ENCODE peak calls at places on chromosomes 12 and 14, in four cellular contexts. B is neural progenitor cell, S is WTC11, A is activated B cell treated with CpG ODN at 0.5 μM for 24 hours. I is an unnamed sample.

GRCh38 chr14:56794557-56795283 is 15.6 kb downstream of the OTX2 start:
- DNase-seq in B (peak; percentile 69), S (peak; percentile 50), A (no peak), I (no peak)

GRCh38 chr12:124698998-124699305 is 131.5 kb upstream of the NCOR2 start:
- DNase-seq in B (no peak), S (no peak), A (no peak), I (no peak)

GRCh38 chr14:98133806-98134205 is 1138.2 kb downstream of the BCL11B start:
- DNase-seq in B (no peak), S (no peak), A (no peak), I (peak; percentile 53)

GRCh38 chr12:20214286-20214685 is 154.1 kb upstream of the PDE3A start:
- DNase-seq in B (no peak), S (no peak), A (no peak), I (peak; percentile 13)

GRCh38 chr14:94045563-94046345 is 19.6 kb downstream of the OTUB2 start:
- DNase-seq in B (no peak), S (no peak), A (no peak), I (no peak)

GRCh38 chr12:49111206-49111605 is 559 bp upstream of the LMBR1L start:
- DNase-seq in B (no peak), S (no peak), A (no peak), I (no peak)

GRCh38 chr12:96136129-96136528 is 58.0 kb upstream of the ELK3 start:
- DNase-seq in B (no peak), S (no peak), A (no peak), I (peak; percentile 7)

GRCh38 chr12:131672941-131673330 is 38.0 kb upstream of the SFSWAP start:
- DNase-seq in B (no peak), S (no peak), A (no peak), I (no peak)

GRCh38 chr14:81313200-81313599 is 86.9 kb downstream of the STON2 start:
- DNase-seq in B (no peak), S (no peak), A (no peak), I (no peak)

GRCh38 chr14:103854822-103855733 is 7.7 kb upstream of the PPP1R13B start:
- DNase-seq in B (peak; percentile 52), S (peak; percentile 75), A (no peak), I (peak; percentile 55)

GRCh38 chr12:112198120-112198733 is 72.9 kb downstream of the TRAFD1 start:
- DNase-seq in B (peak; percentile 85), S (peak; percentile 87), A (peak; percentile 24), I (peak; percentile 62)

GRCh38 chr12:53413485-53414215 is 10.0 kb upstream of the AMHR2 start:
- DNase-seq in B (peak; percentile 73), S (no peak), A (no peak), I (no peak)

GRCh38 chr12:121538699-121539061 is 42.1 kb downstream of the KDM2B start:
- DNase-seq in B (no peak), S (peak; percentile 38), A (no peak), I (peak; percentile 27)

GRCh38 chr14:102629700-102630365 is 37.4 kb downstream of the RCOR1 start:
- DNase-seq in B (peak; percentile 21), S (no peak), A (no peak), I (no peak)

GRCh38 chr14:90608281-90608680 is 207.9 kb downstream of the TTC7B start:
- DNase-seq in B (no peak), S (no peak), A (no peak), I (no peak)

GRCh38 chr14:104843442-104844305 is 21.4 kb upstream of the CEP170B start:
- DNase-seq in B (peak; percentile 89), S (peak; percentile 77), A (no peak), I (no peak)

DNA sequence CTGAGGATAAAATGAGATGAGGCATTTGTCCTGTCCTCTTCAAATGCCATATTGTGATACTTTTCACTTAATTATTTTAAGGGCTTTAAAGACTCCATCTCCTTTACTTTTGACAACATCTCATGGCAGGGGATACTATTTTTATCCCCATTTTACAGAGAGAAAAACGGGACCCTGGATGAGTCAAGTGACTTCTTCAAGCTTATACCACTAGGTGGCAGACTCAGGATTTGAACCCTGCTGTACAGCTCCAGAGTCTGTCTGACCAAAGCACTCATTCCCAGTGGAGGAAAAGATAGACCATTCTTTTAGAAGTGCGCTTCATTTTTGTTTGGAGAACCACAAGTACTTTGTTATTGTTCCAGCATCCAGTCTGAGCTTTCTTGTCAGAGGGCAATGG is 1.7 kb upstream of the SMOC1 start:
- DNase-seq in B (peak; percentile 65), S (no peak), A (no peak), I (peak; percentile 62)
- TF ChIP-seq CTCF in B (peak; percentile 75), S (peak; percentile 45), A (no peak), I (peak; percentile 59)

DNA sequence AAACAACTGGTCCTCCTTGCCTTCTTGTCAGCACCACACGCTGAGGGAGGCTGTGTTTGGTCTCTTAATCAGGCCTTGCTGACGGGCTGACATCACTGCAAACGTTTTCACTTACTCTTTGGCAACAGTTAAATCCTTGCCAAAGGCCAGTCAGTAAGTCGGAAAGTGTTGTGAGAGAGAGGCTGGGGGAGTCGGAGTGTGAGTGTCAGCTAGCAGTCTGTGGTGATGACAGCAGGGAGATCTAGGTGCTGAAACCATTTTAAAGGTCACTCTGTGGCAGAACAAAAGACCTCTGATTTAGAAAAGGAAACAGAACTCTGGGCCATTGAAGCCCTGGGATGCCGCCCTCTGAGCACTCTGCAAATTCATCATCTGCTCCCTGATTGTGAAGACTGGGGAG is 143.5 kb downstream of the PAX9 start:
- DNase-seq in B (peak; percentile 40), S (no peak), A (no peak), I (no peak)
- TF ChIP-seq CTCF in B (no peak), S (no peak), A (no peak), I (no peak)

GRCh38 chr12:69880566-69880965 is 55.5 kb downstream of the MYRFL start:
- DNase-seq in B (peak; percentile 38), S (no peak), A (no peak), I (peak; percentile 13)
- TF ChIP-seq CTCF in B (peak; percentile 35), S (no peak), A (no peak), I (no peak)

DNA sequence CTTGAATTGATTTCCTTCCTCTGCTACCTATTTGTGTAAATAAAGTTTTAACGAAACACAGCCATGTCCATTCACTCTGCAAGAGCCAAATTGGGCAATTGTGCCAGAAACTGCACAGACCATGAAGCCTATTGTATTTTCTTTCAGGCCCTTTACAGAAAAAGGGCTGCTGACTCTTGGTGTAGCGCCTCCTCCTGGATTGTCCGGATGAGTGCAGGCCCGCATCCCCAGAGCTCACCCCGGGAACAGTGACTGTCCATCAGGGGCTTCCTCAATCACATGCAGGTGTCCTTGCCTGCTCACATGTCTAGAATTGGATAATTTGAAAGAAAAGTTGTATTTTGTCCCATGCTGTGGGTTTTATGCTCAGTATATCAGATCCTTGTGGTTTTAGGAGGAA is 1282.2 kb downstream of the AACS start:
- DNase-seq in B (peak; percentile 28), S (no peak), A (no peak), I (no peak)
- TF ChIP-seq CTCF in B (peak; percentile 56), S (no peak), A (no peak), I (peak; percentile 17)

GRCh38 chr12:51419473-51420228 is 5.0 kb upstream of the SLC4A8 start:
- DNase-seq in B (peak; percentile 54), S (no peak), A (no peak), I (no peak)
- TF ChIP-seq CTCF in B (peak; percentile 34), S (no peak), A (no peak), I (no peak)